ENCODE peak calls at places on chromosomes 7 and 10, in ten cellular contexts. I is CD8-positive, alpha-beta T cell; C is progenitor cell of endocrine pancreas; K is RWPE1; A is AG10803; O is neural progenitor cell; S is GM12865; H is WTC11; R is endothelial cell; E is heart left ventricle. Q is an unnamed sample.
A peak's percentile ranks its signal among the peaks of the same experiment; 100 is the strongest.

GRCh38 chr7:143299840-143300239 is 11.7 kb downstream of the CASP2 start:
- DNase-seq in H (peak; percentile 73), A (no peak), R (peak; percentile 66), O (peak; percentile 56), K (no peak), S (peak; percentile 28), I (peak; percentile 71), E (no peak), C (no peak), Q (peak; percentile 61)

GRCh38 chr10:1213252-1213651 is 157.1 kb downstream of the WDR37 start:
- DNase-seq in E (no peak), O (no peak), I (no peak), H (no peak), A (no peak), K (no peak), R (no peak), S (no peak), C (no peak), Q (no peak)

GRCh38 chr7:5408777-5409176 is 14.9 kb downstream of the TNRC18 start:
- DNase-seq in I (no peak), S (no peak), E (no peak), O (no peak), R (no peak), K (no peak), C (no peak), H (no peak), A (peak; percentile 59), Q (no peak)

GRCh38 chr7:80740778-80741545 is 102.5 kb downstream of the CD36 start:
- DNase-seq in R (no peak), O (no peak), C (no peak), S (no peak), I (no peak), K (no peak), H (no peak), E (no peak), A (peak; percentile 70), Q (no peak)

GRCh38 chr10:11551915-11552602 is 59.4 kb downstream of the USP6NL start:
- DNase-seq in C (no peak), H (no peak), I (no peak), A (peak; percentile 87), E (no peak), S (peak; percentile 40), O (no peak), R (no peak), K (peak; percentile 65), Q (peak; percentile 24)

GRCh38 chr10:10677479-10677878 is 340.2 kb upstream of the CELF2 start:
- DNase-seq in I (no peak), O (peak; percentile 78), S (peak; percentile 82), E (peak; percentile 72), H (peak; percentile 73), K (peak; percentile 36), A (peak; percentile 60), C (peak; percentile 14), R (peak; percentile 72), Q (peak; percentile 41)

GRCh38 chr10:3825244-3825643 is 40.2 kb upstream of the KLF6 start:
- DNase-seq in C (no peak), H (no peak), K (peak; percentile 93), O (peak; percentile 49), R (no peak), I (no peak), S (no peak), A (peak; percentile 90), E (no peak), Q (peak; percentile 52)

GRCh38 chr10:132556994-132557441 is 19.4 kb downstream of the INPP5A start:
- DNase-seq in A (no peak), H (no peak), S (no peak), C (no peak), E (no peak), K (no peak), I (no peak), R (no peak), O (no peak), Q (no peak)

GRCh38 chr7:80771523-80771922 is 133.1 kb downstream of the CD36 start:
- DNase-seq in R (no peak), I (no peak), H (no peak), C (no peak), S (no peak), A (no peak), E (no peak), K (no peak), O (no peak), Q (no peak)

GRCh38 chr10:5891009-5891408 is 966 bp downstream of the FBH1 start:
- DNase-seq in S (no peak), H (no peak), C (no peak), R (no peak), O (no peak), K (no peak), I (no peak), E (no peak), A (peak; percentile 1), Q (no peak)

DNA sequence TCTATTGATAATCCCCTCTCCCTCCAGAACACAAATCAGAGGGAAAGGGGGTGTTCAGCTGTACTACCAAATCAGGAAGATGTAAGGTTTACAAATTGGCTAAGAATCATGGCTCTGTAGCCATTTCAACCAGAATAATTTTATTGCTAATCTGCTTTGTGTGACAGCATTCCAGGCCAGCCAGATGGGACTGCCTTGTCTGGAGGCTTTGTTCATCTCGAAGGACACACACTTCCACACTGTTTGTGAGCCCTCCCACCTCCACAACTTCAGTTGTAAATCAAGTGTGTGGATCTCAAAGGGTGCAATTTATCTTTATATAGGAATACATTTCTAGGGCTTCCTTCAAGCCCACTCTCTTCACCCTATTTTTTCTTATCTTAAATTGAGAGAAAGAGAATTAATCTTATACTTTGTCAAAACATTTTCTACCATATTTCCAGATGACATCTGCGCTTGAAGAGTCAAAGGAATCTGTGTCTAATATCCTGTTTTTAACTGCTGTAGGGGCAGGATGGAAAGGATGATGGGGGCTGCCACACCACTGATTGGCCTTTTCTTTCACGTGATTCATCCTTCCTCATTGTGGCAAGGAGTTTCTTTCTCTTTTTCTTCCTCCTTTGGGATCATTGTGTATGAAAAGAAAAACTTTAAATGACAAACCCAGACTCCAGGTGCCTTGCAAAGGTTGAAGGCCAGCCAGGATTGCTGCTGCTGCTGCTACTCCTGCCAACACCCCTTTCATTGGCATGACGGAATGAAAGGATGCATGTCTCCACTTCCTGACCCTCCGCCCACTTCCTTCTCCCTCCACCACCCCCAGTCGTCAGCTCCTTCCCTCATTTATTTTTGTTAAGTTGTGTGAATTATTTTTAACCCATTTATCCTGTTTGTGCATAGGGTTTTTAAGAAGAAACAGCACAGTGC is 6.7 kb upstream of the OIT3 start:
- DNase-seq in K (no peak), R (no peak), H (no peak), S (no peak), C (no peak), A (no peak), E (no peak), O (peak; percentile 52), I (no peak), Q (no peak)
- TF ChIP-seq CTCF in K (no peak), R (no peak), H (no peak), S (no peak), C (no peak), A (no peak), E (no peak), O (no peak), I (no peak), Q (no peak)

GRCh38 chr10:71761541-71762113 is 11.7 kb downstream of the VSIR start:
- DNase-seq in O (no peak), S (no peak), H (peak; percentile 46), K (no peak), I (peak; percentile 11), E (peak; percentile 68), C (no peak), A (no peak), R (no peak), Q (no peak)
- TF ChIP-seq CTCF in O (peak; percentile 28), S (peak; percentile 26), H (peak; percentile 38), K (no peak), I (no peak), E (no peak), C (peak; percentile 21), A (no peak), R (no peak), Q (no peak)

GRCh38 chr10:130354555-130354954 is 218.4 kb downstream of the GLRX3 start:
- DNase-seq in E (no peak), R (no peak), H (no peak), A (no peak), S (no peak), O (no peak), I (no peak), C (no peak), K (no peak), Q (no peak)

GRCh38 chr10:130353928-130354327 is 217.7 kb downstream of the GLRX3 start:
- DNase-seq in E (no peak), K (no peak), A (no peak), R (no peak), I (no peak), S (no peak), C (no peak), H (no peak), O (no peak), Q (no peak)

GRCh38 chr10:130351466-130352290 is 215.5 kb downstream of the GLRX3 start:
- DNase-seq in A (no peak), C (no peak), E (no peak), S (no peak), O (no peak), H (no peak), I (no peak), R (no peak), K (no peak), Q (no peak)

GRCh38 chr10:130350996-130351395 is 214.8 kb downstream of the GLRX3 start:
- DNase-seq in K (no peak), H (no peak), C (no peak), A (no peak), I (no peak), E (no peak), S (no peak), R (no peak), O (no peak), Q (no peak)

DNA sequence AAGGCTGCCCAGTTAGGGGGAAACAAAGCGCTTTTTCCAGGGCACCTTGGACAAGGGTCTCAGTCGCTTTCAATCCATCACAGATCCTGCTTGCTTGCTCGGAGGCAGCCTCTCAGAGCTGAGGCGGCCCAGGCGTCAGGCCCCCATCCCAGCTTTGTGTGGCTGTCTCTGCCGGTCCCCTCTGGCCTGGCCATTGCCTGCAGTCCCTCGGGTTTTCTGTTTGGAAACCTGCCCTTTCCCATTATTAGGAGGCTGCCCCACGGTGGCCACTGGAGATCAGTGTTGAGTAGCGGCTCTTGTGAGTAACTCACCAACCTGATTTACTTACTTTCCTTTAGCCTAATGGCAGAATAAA is 216.1 kb downstream of the GLRX3 start:
- DNase-seq in O (peak; percentile 41), K (no peak), E (no peak), A (no peak), I (no peak), R (no peak), S (no peak), C (no peak), H (no peak), Q (no peak)
- TF ChIP-seq CTCF in O (no peak), K (no peak), E (no peak), A (no peak), I (no peak), R (no peak), S (no peak), C (no peak), H (no peak), Q (no peak)

DNA sequence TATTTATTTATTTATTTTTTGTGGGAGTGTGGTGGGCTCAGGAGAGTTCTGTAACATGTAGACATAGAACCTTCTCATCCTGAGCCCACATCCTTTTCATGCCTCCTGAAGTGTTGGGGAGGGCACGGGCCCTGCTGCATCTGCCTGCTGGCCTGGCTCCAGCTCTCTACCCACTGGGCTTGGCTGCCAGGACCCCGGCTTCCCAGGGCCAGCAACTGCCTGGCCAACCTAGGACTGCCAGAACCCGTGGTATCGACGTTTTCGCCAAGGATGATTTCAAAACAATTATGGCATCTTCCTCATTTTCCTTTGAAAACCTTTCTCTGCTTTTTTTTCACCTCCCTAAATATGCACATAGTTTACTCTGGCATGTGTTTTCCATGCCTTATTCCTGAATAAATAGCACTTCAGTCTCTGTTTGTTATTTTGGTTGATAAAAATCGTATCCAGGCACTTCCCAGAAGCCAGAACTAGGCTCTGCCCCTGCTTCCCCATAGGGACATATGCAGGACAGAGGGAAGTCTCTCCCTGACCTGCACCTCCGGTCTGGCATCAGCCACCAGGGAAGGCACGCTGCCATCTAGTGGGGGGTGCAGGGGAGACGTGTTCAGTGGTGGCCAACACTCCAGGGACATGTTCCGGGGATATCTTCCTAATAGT is 31.0 kb upstream of the ANTXRL start:
- DNase-seq in K (peak; percentile 49), R (peak; percentile 83), I (no peak), C (peak; percentile 37), A (peak; percentile 24), O (peak; percentile 71), H (peak; percentile 83), S (peak; percentile 30), E (peak; percentile 79), Q (peak; percentile 98)
- TF ChIP-seq CTCF in K (no peak), R (peak; percentile 43), I (peak; percentile 56), C (peak; percentile 70), A (peak; percentile 25), O (peak; percentile 72), H (peak; percentile 64), S (peak; percentile 48), E (peak; percentile 37), Q (peak; percentile 98)